ENCODE peak calls at places on chromosome 22, in four cellular contexts. One of them, this sample, is unnamed.
A peak's percentile ranks its signal among the peaks of the same experiment; 100 is the strongest.

GRCh38 chr22:17381237-17381913 is 12.1 kb downstream of the CECR2 start:
- DNase-seq in lower leg skin: no peak
- DNase-seq in spleen: no peak
- DNase-seq in adrenal gland: no peak
- DNase-seq in this sample: no peak

GRCh38 chr22:26549902-26550497 is 37.7 kb upstream of the TFIP11 start:
- DNase-seq in adrenal gland: no peak
- DNase-seq in lower leg skin: no peak
- DNase-seq in spleen: no peak
- DNase-seq in this sample: no peak

GRCh38 chr22:41576877-41577276 is 12.8 kb downstream of the PMM1 start:
- DNase-seq in spleen: no peak
- DNase-seq in adrenal gland: peak; percentile 83
- DNase-seq in lower leg skin: no peak
- DNase-seq in this sample: peak; percentile 81

GRCh38 chr22:23244690-23245044 is 64.4 kb downstream of the BCR start:
- DNase-seq in lower leg skin: no peak
- DNase-seq in spleen: no peak
- DNase-seq in adrenal gland: no peak
- DNase-seq in this sample: no peak

GRCh38 chr22:49765951-49766350 is 61.7 kb downstream of the BRD1 start:
- DNase-seq in spleen: peak; percentile 69
- DNase-seq in lower leg skin: no peak
- DNase-seq in adrenal gland: peak; percentile 7
- DNase-seq in this sample: peak; percentile 11

GRCh38 chr22:27466229-27466628 is 335.3 kb downstream of the MN1 start:
- DNase-seq in spleen: no peak
- DNase-seq in lower leg skin: no peak
- DNase-seq in adrenal gland: no peak
- DNase-seq in this sample: no peak

GRCh38 chr22:49422668-49423067 is 405.0 kb downstream of the BRD1 start:
- DNase-seq in lower leg skin: no peak
- DNase-seq in spleen: no peak
- DNase-seq in adrenal gland: no peak
- DNase-seq in this sample: no peak

GRCh38 chr22:47987885-47988515 is 1225.5 kb downstream of the TBC1D22A start:
- DNase-seq in adrenal gland: no peak
- DNase-seq in lower leg skin: no peak
- DNase-seq in spleen: no peak
- DNase-seq in this sample: no peak

GRCh38 chr22:23835773-23836144 is 3.0 kb downstream of the DERL3 start:
- DNase-seq in lower leg skin: no peak
- DNase-seq in adrenal gland: peak; percentile 20
- DNase-seq in spleen: peak; percentile 59
- DNase-seq in this sample: no peak

GRCh38 chr22:19800761-19801244 is 40.2 kb downstream of the TBX1 start:
- DNase-seq in adrenal gland: no peak
- DNase-seq in lower leg skin: no peak
- DNase-seq in spleen: no peak
- DNase-seq in this sample: peak; percentile 27

GRCh38 chr22:49938565-49939136 is 20.2 kb downstream of the CRELD2 start:
- DNase-seq in lower leg skin: no peak
- DNase-seq in spleen: no peak
- DNase-seq in adrenal gland: no peak
- DNase-seq in this sample: no peak

GRCh38 chr22:27685515-27685914 is 116.0 kb downstream of the MN1 start:
- DNase-seq in spleen: no peak
- DNase-seq in adrenal gland: peak; percentile 27
- DNase-seq in lower leg skin: no peak
- DNase-seq in this sample: no peak

GRCh38 chr22:22534604-22535415 is 14.7 kb upstream of the ZNF280A start:
- DNase-seq in lower leg skin: no peak
- DNase-seq in adrenal gland: no peak
- DNase-seq in spleen: no peak
- DNase-seq in this sample: no peak

GRCh38 chr22:26679003-26679629 is 21.7 kb downstream of the MIAT start:
- DNase-seq in adrenal gland: peak; percentile 64
- DNase-seq in spleen: peak; percentile 87
- DNase-seq in lower leg skin: peak; percentile 63
- DNase-seq in this sample: peak; percentile 86

GRCh38 chr22:35625763-35626162 is 8.6 kb upstream of the MB start:
- DNase-seq in spleen: no peak
- DNase-seq in lower leg skin: no peak
- DNase-seq in adrenal gland: no peak
- DNase-seq in this sample: no peak

GRCh38 chr22:35628732-35629131 is 11.6 kb upstream of the MB start:
- DNase-seq in spleen: no peak
- DNase-seq in lower leg skin: no peak
- DNase-seq in adrenal gland: no peak
- DNase-seq in this sample: no peak

GRCh38 chr22:35624547-35624946 is 7.4 kb upstream of the MB start:
- DNase-seq in adrenal gland: no peak
- DNase-seq in lower leg skin: no peak
- DNase-seq in spleen: no peak
- DNase-seq in this sample: no peak

GRCh38 chr22:35629406-35630234 is 12.5 kb upstream of the MB start:
- DNase-seq in adrenal gland: peak; percentile 81
- DNase-seq in spleen: no peak
- DNase-seq in lower leg skin: peak; percentile 65
- DNase-seq in this sample: peak; percentile 49

DNA sequence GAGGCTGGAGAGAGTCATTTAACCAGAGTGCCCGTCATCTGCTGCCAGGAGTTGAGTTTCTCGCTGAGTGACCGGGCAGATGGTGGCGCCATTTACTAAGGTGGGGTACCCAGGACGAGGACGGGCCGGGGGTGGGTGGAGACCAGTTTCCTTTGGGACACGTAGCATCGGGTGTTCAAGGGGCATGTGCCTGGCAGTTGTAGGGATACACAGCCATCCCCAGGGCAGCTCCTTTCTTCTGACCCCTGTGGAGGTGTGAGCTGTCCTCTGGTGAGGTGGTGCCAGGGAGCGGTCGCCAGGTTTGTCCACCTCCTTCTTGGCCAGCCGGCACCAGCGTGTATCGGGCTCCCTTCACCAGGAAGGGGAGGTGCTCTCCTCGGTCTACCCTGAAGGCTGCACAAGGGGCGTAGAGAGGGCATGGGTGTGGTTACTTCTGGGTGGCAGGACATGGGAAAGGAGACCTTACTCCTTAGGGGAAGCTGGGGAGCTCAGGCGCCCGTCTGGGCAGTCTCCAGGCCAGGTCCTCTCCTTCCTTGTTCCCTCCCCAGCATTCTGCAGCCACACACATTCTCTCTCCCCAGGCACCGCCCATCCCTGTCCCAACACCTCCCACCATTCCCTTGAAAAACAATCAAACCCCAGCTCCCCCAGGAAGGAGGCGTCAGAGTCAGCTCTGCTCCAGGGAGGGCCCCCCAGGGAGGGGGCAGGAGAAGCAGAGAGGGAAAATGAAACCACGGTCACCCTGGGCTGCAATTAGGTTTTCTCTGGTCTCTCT is 10.3 kb upstream of the MB start:
- DNase-seq in lower leg skin: peak; percentile 75
- DNase-seq in spleen: no peak
- DNase-seq in adrenal gland: peak; percentile 86
- DNase-seq in this sample: peak; percentile 91
- TF ChIP-seq POLR2A in lower leg skin: no peak
- TF ChIP-seq POLR2A in spleen: no peak
- TF ChIP-seq POLR2A in adrenal gland: no peak
- TF ChIP-seq POLR2A in this sample: no peak

GRCh38 chr22:37571258-37571991 is 8.5 kb downstream of the LGALS2 start:
- DNase-seq in spleen: no peak
- DNase-seq in lower leg skin: no peak
- DNase-seq in adrenal gland: peak; percentile 65
- DNase-seq in this sample: no peak
- TF ChIP-seq CTCF in spleen: no peak
- TF ChIP-seq CTCF in lower leg skin: no peak
- TF ChIP-seq CTCF in adrenal gland: peak; percentile 40
- TF ChIP-seq CTCF in this sample: no peak

GRCh38 chr22:31489632-31490495 is at the start of gene EIF4ENIF1:
- DNase-seq in adrenal gland: peak; percentile 91
- DNase-seq in lower leg skin: peak; percentile 77
- DNase-seq in spleen: peak; percentile 97
- DNase-seq in this sample: peak; percentile 93
- TF ChIP-seq POLR2A in adrenal gland: peak; percentile 65
- TF ChIP-seq POLR2A in lower leg skin: no peak
- TF ChIP-seq POLR2A in spleen: peak; percentile 47
- TF ChIP-seq POLR2A in this sample: peak; percentile 14

GRCh38 chr22:36587289-36588154 is 58.6 kb upstream of the EIF3D start:
- DNase-seq in lower leg skin: no peak
- DNase-seq in spleen: peak; percentile 35
- DNase-seq in adrenal gland: peak; percentile 22
- DNase-seq in this sample: no peak

GRCh38 chr22:36586852-36587251 is 57.9 kb upstream of the EIF3D start:
- DNase-seq in spleen: no peak
- DNase-seq in lower leg skin: no peak
- DNase-seq in adrenal gland: no peak
- DNase-seq in this sample: no peak

GRCh38 chr22:36586250-36586649 is 57.3 kb upstream of the EIF3D start:
- DNase-seq in lower leg skin: no peak
- DNase-seq in adrenal gland: no peak
- DNase-seq in spleen: no peak
- DNase-seq in this sample: no peak

GRCh38 chr22:36584666-36585065 is 55.7 kb upstream of the EIF3D start:
- DNase-seq in adrenal gland: no peak
- DNase-seq in lower leg skin: no peak
- DNase-seq in spleen: peak; percentile 60
- DNase-seq in this sample: no peak

DNA sequence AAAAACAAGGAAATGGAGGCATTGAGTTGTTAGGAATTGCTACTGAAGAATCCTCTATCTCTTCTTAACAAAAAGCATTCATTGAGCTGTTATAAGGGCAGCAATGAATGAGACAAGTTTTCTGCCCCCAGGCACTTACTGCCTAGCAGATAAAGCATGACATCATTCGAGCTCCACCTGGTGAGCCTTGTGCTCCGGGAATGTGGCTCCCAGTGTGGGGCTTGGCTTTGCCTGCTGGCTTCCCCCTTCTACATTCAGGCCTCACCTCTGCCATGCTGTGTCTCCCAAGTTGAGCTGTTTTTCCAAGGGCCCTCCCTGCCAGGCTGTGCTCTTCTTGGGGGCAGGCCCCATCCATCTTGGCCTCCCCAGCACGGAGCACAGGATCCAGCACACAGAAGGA is 56.9 kb upstream of the EIF3D start:
- DNase-seq in adrenal gland: no peak
- DNase-seq in lower leg skin: no peak
- DNase-seq in spleen: peak; percentile 44
- DNase-seq in this sample: no peak
- TF ChIP-seq CTCF in adrenal gland: no peak
- TF ChIP-seq CTCF in lower leg skin: no peak
- TF ChIP-seq CTCF in spleen: no peak
- TF ChIP-seq CTCF in this sample: no peak

GRCh38 chr22:38569972-38570840 is at the start of gene DMC1:
- DNase-seq in adrenal gland: peak; percentile 90
- DNase-seq in spleen: peak; percentile 97
- DNase-seq in lower leg skin: peak; percentile 91
- DNase-seq in this sample: peak; percentile 95
- TF ChIP-seq POLR2A in adrenal gland: peak; percentile 21
- TF ChIP-seq POLR2A in spleen: no peak
- TF ChIP-seq POLR2A in lower leg skin: no peak
- TF ChIP-seq POLR2A in this sample: no peak

DNA sequence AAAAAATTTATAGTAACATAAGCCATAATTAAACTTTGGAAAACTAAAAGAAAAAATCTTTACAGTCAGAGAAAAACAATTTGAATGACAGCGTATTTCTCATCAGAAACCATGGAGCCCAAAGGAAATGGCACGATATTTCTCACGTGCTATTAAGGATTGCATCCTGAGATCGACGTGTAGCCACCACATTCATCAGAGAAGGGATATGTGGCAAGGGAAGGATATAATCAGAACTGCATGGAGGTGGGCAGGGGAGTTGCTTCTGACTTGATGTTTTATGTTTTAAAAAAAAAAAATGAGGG is 74.0 kb downstream of the SGSM3 start:
- DNase-seq in adrenal gland: no peak
- DNase-seq in lower leg skin: no peak
- DNase-seq in spleen: no peak
- DNase-seq in this sample: no peak
- TF ChIP-seq CTCF in adrenal gland: no peak
- TF ChIP-seq CTCF in lower leg skin: no peak
- TF ChIP-seq CTCF in spleen: no peak
- TF ChIP-seq CTCF in this sample: no peak

GRCh38 chr22:29299136-29299900 is 7.1 kb upstream of the GAS2L1 start:
- DNase-seq in adrenal gland: no peak
- DNase-seq in lower leg skin: no peak
- DNase-seq in spleen: no peak
- DNase-seq in this sample: no peak

GRCh38 chr22:29301716-29302401 is 4.6 kb upstream of the GAS2L1 start:
- DNase-seq in lower leg skin: no peak
- DNase-seq in spleen: no peak
- DNase-seq in adrenal gland: no peak
- DNase-seq in this sample: no peak

GRCh38 chr22:29302402-29302680 is 4.1 kb upstream of the GAS2L1 start:
- DNase-seq in lower leg skin: no peak
- DNase-seq in spleen: no peak
- DNase-seq in adrenal gland: no peak
- DNase-seq in this sample: no peak

GRCh38 chr22:29300467-29300806 is 6.0 kb upstream of the GAS2L1 start:
- DNase-seq in adrenal gland: no peak
- DNase-seq in spleen: no peak
- DNase-seq in lower leg skin: no peak
- DNase-seq in this sample: no peak

GRCh38 chr22:29300807-29301601 is 5.4 kb upstream of the GAS2L1 start:
- DNase-seq in spleen: no peak
- DNase-seq in lower leg skin: no peak
- DNase-seq in adrenal gland: no peak
- DNase-seq in this sample: no peak
- TF ChIP-seq POLR2A in spleen: no peak
- TF ChIP-seq POLR2A in lower leg skin: no peak
- TF ChIP-seq POLR2A in adrenal gland: no peak
- TF ChIP-seq POLR2A in this sample: no peak

GRCh38 chr22:35313311-35314121 is 13.8 kb downstream of the TOM1 start:
- DNase-seq in lower leg skin: no peak
- DNase-seq in spleen: peak; percentile 49
- DNase-seq in adrenal gland: peak; percentile 91
- DNase-seq in this sample: no peak

GRCh38 chr22:35312198-35313059 is 12.7 kb downstream of the TOM1 start:
- DNase-seq in spleen: peak; percentile 30
- DNase-seq in lower leg skin: no peak
- DNase-seq in adrenal gland: no peak
- DNase-seq in this sample: no peak

GRCh38 chr22:35311551-35311999 is 11.9 kb downstream of the TOM1 start:
- DNase-seq in lower leg skin: no peak
- DNase-seq in spleen: peak; percentile 67
- DNase-seq in adrenal gland: no peak
- DNase-seq in this sample: no peak

GRCh38 chr22:35308480-35308945 is 8.8 kb downstream of the TOM1 start:
- DNase-seq in adrenal gland: no peak
- DNase-seq in lower leg skin: no peak
- DNase-seq in spleen: no peak
- DNase-seq in this sample: no peak

GRCh38 chr22:35310556-35311550 is 11.2 kb downstream of the TOM1 start:
- DNase-seq in spleen: peak; percentile 68
- DNase-seq in adrenal gland: no peak
- DNase-seq in lower leg skin: no peak
- DNase-seq in this sample: no peak
- TF ChIP-seq CTCF in spleen: no peak
- TF ChIP-seq CTCF in adrenal gland: no peak
- TF ChIP-seq CTCF in lower leg skin: no peak
- TF ChIP-seq CTCF in this sample: no peak

GRCh38 chr22:36998620-36999351 is 20.5 kb downstream of the TST start:
- DNase-seq in spleen: no peak
- DNase-seq in adrenal gland: peak; percentile 77
- DNase-seq in lower leg skin: no peak
- DNase-seq in this sample: no peak
- TF ChIP-seq POLR2A in spleen: no peak
- TF ChIP-seq POLR2A in adrenal gland: no peak
- TF ChIP-seq POLR2A in lower leg skin: no peak
- TF ChIP-seq POLR2A in this sample: no peak

This sample was measured in testis.